ENCODE peak calls at places on chromosome 9, in ten cellular contexts. X is nephron progenitor cell; I is HEK293T; Q is psoas muscle; M is M059J; D is amygdala; C is Ammon's horn; K is activated naive CD8-positive, alpha-beta T cell treated with anti-CD3 and anti-CD28 coated beads, Interleukin-2, amount 50 U/mL, for 24 hours; U is left cardiac atrium; G is MM.1S. Y is an unnamed sample.

GRCh38 chr9:92492781-92493401 is 10.6 kb upstream of the ASPN start:
- DNase-seq in X (no peak), I (no peak), Q (no peak), M (no peak), D (no peak), C (no peak), K (no peak), U (no peak), G (no peak), Y (no peak)

GRCh38 chr9:136081826-136082495 is 13.1 kb downstream of the NACC2 start:
- DNase-seq in X (no peak), I (no peak), Q (no peak), M (no peak), D (no peak), C (no peak), K (no peak), U (peak), G (no peak), Y (no peak)

GRCh38 chr9:4293293-4293931 is 6.5 kb downstream of the GLIS3 start:
- DNase-seq in X (no peak), I (no peak), Q (peak), M (peak), D (no peak), C (no peak), K (no peak), U (no peak), G (no peak), Y (peak)

GRCh38 chr9:72424131-72424530 is 59.1 kb upstream of the ZFAND5 start:
- DNase-seq in X (no peak), I (no peak), Q (no peak), M (no peak), D (no peak), C (peak), K (no peak), U (no peak), G (no peak), Y (no peak)

GRCh38 chr9:126248680-126249079 is 77.9 kb upstream of the MVB12B start:
- DNase-seq in X (no peak), I (no peak), Q (no peak), M (peak), D (no peak), C (no peak), K (no peak), U (no peak), G (no peak), Y (no peak)

GRCh38 chr9:127105805-127106492 is 16.5 kb downstream of the ANGPTL2 start:
- DNase-seq in X (no peak), I (no peak), Q (no peak), M (no peak), D (no peak), C (no peak), K (no peak), U (no peak), G (no peak), Y (no peak)

GRCh38 chr9:2963307-2963706 is 119.4 kb upstream of the PUM3 start:
- DNase-seq in X (no peak), I (no peak), Q (no peak), M (no peak), D (no peak), C (no peak), K (no peak), U (no peak), G (no peak), Y (no peak)

GRCh38 chr9:136693490-136694162 is 6.4 kb upstream of the AGPAT2 start:
- DNase-seq in X (no peak), I (no peak), Q (peak), M (peak), D (no peak), C (no peak), K (no peak), U (no peak), G (no peak), Y (peak)

GRCh38 chr9:133419005-133419404 is 1.2 kb upstream of the REXO4 start:
- DNase-seq in X (no peak), I (peak), Q (no peak), M (no peak), D (no peak), C (no peak), K (no peak), U (no peak), G (no peak), Y (no peak)

GRCh38 chr9:135239100-135239768 is 151.8 kb downstream of the OLFM1 start:
- DNase-seq in X (no peak), I (no peak), Q (peak), M (no peak), D (no peak), C (no peak), K (no peak), U (no peak), G (no peak), Y (no peak)

GRCh38 chr9:114893622-114894021 is 36.8 kb downstream of the TNFSF8 start:
- DNase-seq in X (no peak), I (no peak), Q (no peak), M (peak), D (no peak), C (no peak), K (peak), U (no peak), G (no peak), Y (no peak)

GRCh38 chr9:107650321-107650720 is 160.8 kb upstream of the KLF4 start:
- DNase-seq in X (no peak), I (no peak), Q (no peak), M (peak), D (no peak), C (no peak), K (no peak), U (no peak), G (no peak), Y (no peak)

GRCh38 chr9:36128331-36128730 is 8.2 kb upstream of the GLIPR2 start:
- DNase-seq in X (no peak), I (no peak), Q (no peak), M (no peak), D (no peak), C (no peak), K (no peak), U (no peak), G (no peak), Y (no peak)

GRCh38 chr9:94861589-94862241 is 135.2 kb downstream of the AOPEP start:
- DNase-seq in X (no peak), I (no peak), Q (no peak), M (peak), D (no peak), C (no peak), K (no peak), U (no peak), G (peak), Y (peak)

GRCh38 chr9:77912895-77913693 is 118.5 kb downstream of the GNAQ start:
- DNase-seq in X (no peak), I (no peak), Q (no peak), M (peak), D (no peak), C (no peak), K (no peak), U (no peak), G (no peak), Y (no peak)

GRCh38 chr9:112322701-112323377 is 10.6 kb downstream of the PTBP3 start:
- DNase-seq in X (no peak), I (no peak), Q (no peak), M (no peak), D (no peak), C (no peak), K (no peak), U (no peak), G (no peak), Y (no peak)

GRCh38 chr9:93287189-93287552 is 103.2 kb downstream of the WNK2 start:
- DNase-seq in X (no peak), I (no peak), Q (no peak), M (no peak), D (no peak), C (no peak), K (no peak), U (no peak), G (no peak), Y (no peak)

GRCh38 chr9:89868100-89868499 is 263.3 kb downstream of the GADD45G start:
- DNase-seq in X (no peak), I (no peak), Q (no peak), M (no peak), D (no peak), C (no peak), K (no peak), U (no peak), G (no peak), Y (no peak)

GRCh38 chr9:75871624-75872023 is 18.8 kb upstream of the PCSK5 start:
- DNase-seq in X (no peak), I (no peak), Q (no peak), M (no peak), D (no peak), C (no peak), K (no peak), U (no peak), G (no peak), Y (no peak)

GRCh38 chr9:123678038-123678877 is 251.7 kb downstream of the DENND1A start:
- DNase-seq in X (no peak), I (peak), Q (no peak), M (no peak), D (no peak), C (no peak), K (no peak), U (no peak), G (no peak), Y (peak)

GRCh38 chr9:30301271-30301963 is 2083.0 kb upstream of the ACO1 start:
- DNase-seq in X (no peak), I (no peak), Q (no peak), M (no peak), D (no peak), C (peak), K (no peak), U (no peak), G (no peak), Y (no peak)

GRCh38 chr9:36400332-36401178 is 486 bp upstream of the RNF38 start:
- DNase-seq in X (peak), I (peak), Q (peak), M (peak), D (peak), C (peak), K (peak), U (peak), G (peak), Y (peak)

GRCh38 chr9:98983295-98984268 is 39.9 kb downstream of the COL15A1 start:
- DNase-seq in X (no peak), I (no peak), Q (no peak), M (peak), D (no peak), C (no peak), K (no peak), U (no peak), G (no peak), Y (no peak)

GRCh38 chr9:23538604-23539003 is 287.4 kb downstream of the ELAVL2 start:
- DNase-seq in X (no peak), I (no peak), Q (no peak), M (no peak), D (no peak), C (no peak), K (no peak), U (no peak), G (no peak), Y (no peak)

GRCh38 chr9:111039203-111039907 is 1.1 kb upstream of the LPAR1 start:
- DNase-seq in X (peak), I (no peak), Q (no peak), M (no peak), D (no peak), C (no peak), K (no peak), U (no peak), G (no peak), Y (no peak)